ENCODE peak calls at places on chromosomes 12 and 14, in four cellular contexts. P, H, C and U are unnamed samples.

GRCh38 chr14:22737052-22737451 is 29.4 kb upstream of the OXA1L start:
- DNase-seq in C (no peak), H (no peak), P (no peak), U (no peak)

GRCh38 chr12:12902036-12902435 is 10.7 kb downstream of the GPRC5A start:
- DNase-seq in H (no peak), P (no peak), C (no peak), U (no peak)

GRCh38 chr12:90543393-90543792 is 411.6 kb downstream of the CCER1 start:
- DNase-seq in C (no peak), H (no peak), P (no peak), U (no peak)

GRCh38 chr14:75871181-75871880 is 110.5 kb downstream of the TGFB3 start:
- DNase-seq in C (no peak), P (no peak), H (no peak), U (no peak)

GRCh38 chr14:105911006-105911847 is 384.8 kb downstream of the TMEM121 start:
- DNase-seq in P (no peak), H (no peak), C (no peak), U (no peak)

GRCh38 chr12:59650594-59651229 is 54.9 kb downstream of the SLC16A7 start:
- DNase-seq in C (no peak), H (no peak), P (no peak), U (no peak)

GRCh38 chr14:35403085-35403396 is 1.5 kb downstream of the NFKBIA start:
- DNase-seq in C (no peak), P (no peak), H (no peak), U (no peak)

GRCh38 chr12:76025601-76026575 is 5.7 kb downstream of the PHLDA1 start:
- DNase-seq in P (no peak), H (no peak), C (no peak), U (no peak)

GRCh38 chr12:68319988-68320623 is 12.1 kb downstream of the MDM1 start:
- DNase-seq in P (no peak), C (no peak), H (no peak), U (no peak)

GRCh38 chr12:2687058-2687457 is 107.7 kb upstream of the FKBP4 start:
- DNase-seq in P (no peak), H (no peak), C (no peak), U (no peak)

GRCh38 chr14:21385170-21385904 is 1.5 kb upstream of the SUPT16H start:
- DNase-seq in H (no peak), P (no peak), C (no peak), U (no peak)

GRCh38 chr14:104806625-104807465 is 5.9 kb downstream of the ZBTB42 start:
- DNase-seq in H (no peak), P (no peak), C (no peak), U (no peak)

GRCh38 chr12:123242083-123242904 is 9.1 kb downstream of the MTRFR start:
- DNase-seq in C (no peak), P (no peak), H (no peak), U (no peak)

GRCh38 chr14:73795974-73796373 is 55.7 kb upstream of the PTGR2 start:
- DNase-seq in C (no peak), P (no peak), H (no peak), U (no peak)

GRCh38 chr14:88463318-88463717 is 77.9 kb downstream of the SPATA7 start:
- DNase-seq in H (no peak), C (no peak), P (no peak), U (peak; percentile 12)

GRCh38 chr12:131860472-131861260 is 32.5 kb downstream of the MMP17 start:
- DNase-seq in P (peak; percentile 68), H (no peak), C (peak; percentile 73), U (no peak)

GRCh38 chr12:95694148-95694547 is 96.4 kb downstream of the NTN4 start:
- DNase-seq in P (no peak), C (no peak), H (no peak), U (no peak)

GRCh38 chr14:65901595-65901994 is 489.1 kb downstream of the FUT8 start:
- DNase-seq in P (no peak), H (no peak), C (no peak), U (no peak)

GRCh38 chr14:93319958-93320357 is 12.9 kb downstream of the BTBD7 start:
- DNase-seq in C (no peak), H (no peak), P (no peak), U (no peak)

GRCh38 chr12:29771786-29772185 is 12.0 kb downstream of the TMTC1 start:
- DNase-seq in C (no peak), P (no peak), H (no peak), U (no peak)

GRCh38 chr12:55993454-55993853 is 3.6 kb upstream of the SUOX start:
- DNase-seq in H (no peak), C (no peak), P (no peak), U (no peak)
- TF ChIP-seq CTCF in H (no peak), C (no peak), P (no peak), U (no peak)

GRCh38 chr12:88339966-88340365 is 197.9 kb downstream of the TMTC3 start:
- DNase-seq in H (no peak), P (no peak), C (no peak), U (no peak)
- TF ChIP-seq CTCF in H (no peak), P (no peak), C (no peak), U (no peak)

GRCh38 chr12:120211904-120212283 is 11.0 kb upstream of the RPLP0 start:
- DNase-seq in P (no peak), H (no peak), C (no peak), U (no peak)

GRCh38 chr12:120212301-120212700 is 11.4 kb upstream of the RPLP0 start:
- DNase-seq in H (no peak), P (no peak), C (no peak), U (no peak)

GRCh38 chr12:120214626-120215356 is 13.9 kb upstream of the RPLP0 start:
- DNase-seq in P (no peak), C (no peak), H (no peak), U (no peak)

GRCh38 chr12:120215357-120215735 is 14.4 kb upstream of the RPLP0 start:
- DNase-seq in H (no peak), P (no peak), C (no peak), U (no peak)

GRCh38 chr12:120213758-120214157 is 12.8 kb upstream of the RPLP0 start:
- DNase-seq in H (no peak), C (no peak), P (no peak), U (no peak)
- TF ChIP-seq CTCF in H (no peak), C (no peak), P (no peak), U (no peak)

GRCh38 chr14:24241829-24242443 is 487 bp downstream of the TINF2 start:
- DNase-seq in C (peak; percentile 72), P (peak; percentile 95), H (peak; percentile 92), U (peak; percentile 88)
- TF ChIP-seq CTCF in C (no peak), P (no peak), H (peak; percentile 63), U (peak; percentile 63)

GRCh38 chr12:5770727-5771126 is 174.3 kb downstream of the ANO2 start:
- DNase-seq in H (no peak), C (no peak), P (no peak), U (no peak)

GRCh38 chr12:5768880-5769199 is 176.2 kb downstream of the ANO2 start:
- DNase-seq in P (no peak), C (no peak), H (no peak), U (no peak)

GRCh38 chr12:5776091-5776490 is 169.0 kb downstream of the ANO2 start:
- DNase-seq in C (no peak), P (no peak), H (no peak), U (no peak)

GRCh38 chr12:5768171-5768879 is 176.7 kb downstream of the ANO2 start:
- DNase-seq in C (no peak), H (no peak), P (no peak), U (no peak)

DNA sequence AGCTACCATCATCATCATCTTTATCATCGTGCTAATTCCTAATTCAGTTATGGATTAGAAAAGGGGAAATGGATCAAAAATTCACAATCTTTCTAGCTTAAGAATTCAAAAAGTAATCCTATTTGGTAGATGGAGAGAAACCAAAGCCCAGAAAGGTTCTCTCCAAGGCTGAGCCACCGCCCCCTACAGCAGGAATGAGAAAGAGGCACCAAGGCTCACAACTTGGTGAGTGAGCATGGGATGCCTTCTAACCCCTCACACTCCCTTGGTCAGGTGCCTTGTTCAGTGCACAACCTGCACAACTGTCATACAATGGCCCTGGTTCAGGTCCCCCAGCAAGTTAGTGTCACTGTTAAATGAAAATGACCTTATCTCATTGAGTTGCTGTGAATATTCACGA is 171.5 kb downstream of the ANO2 start:
- DNase-seq in P (peak; percentile 20), H (no peak), C (no peak), U (no peak)
- TF ChIP-seq CTCF in P (no peak), H (no peak), C (no peak), U (no peak)

GRCh38 chr12:115897718-115898117 is 379.8 kb downstream of the MED13L start:
- DNase-seq in P (no peak), C (no peak), H (no peak), U (no peak)

GRCh38 chr12:115895247-115895646 is 382.2 kb downstream of the MED13L start:
- DNase-seq in C (no peak), P (peak; percentile 54), H (no peak), U (no peak)

GRCh38 chr12:115898670-115899069 is 378.8 kb downstream of the MED13L start:
- DNase-seq in C (no peak), P (no peak), H (no peak), U (no peak)
- TF ChIP-seq CTCF in C (peak; percentile 40), P (no peak), H (no peak), U (no peak)

DNA sequence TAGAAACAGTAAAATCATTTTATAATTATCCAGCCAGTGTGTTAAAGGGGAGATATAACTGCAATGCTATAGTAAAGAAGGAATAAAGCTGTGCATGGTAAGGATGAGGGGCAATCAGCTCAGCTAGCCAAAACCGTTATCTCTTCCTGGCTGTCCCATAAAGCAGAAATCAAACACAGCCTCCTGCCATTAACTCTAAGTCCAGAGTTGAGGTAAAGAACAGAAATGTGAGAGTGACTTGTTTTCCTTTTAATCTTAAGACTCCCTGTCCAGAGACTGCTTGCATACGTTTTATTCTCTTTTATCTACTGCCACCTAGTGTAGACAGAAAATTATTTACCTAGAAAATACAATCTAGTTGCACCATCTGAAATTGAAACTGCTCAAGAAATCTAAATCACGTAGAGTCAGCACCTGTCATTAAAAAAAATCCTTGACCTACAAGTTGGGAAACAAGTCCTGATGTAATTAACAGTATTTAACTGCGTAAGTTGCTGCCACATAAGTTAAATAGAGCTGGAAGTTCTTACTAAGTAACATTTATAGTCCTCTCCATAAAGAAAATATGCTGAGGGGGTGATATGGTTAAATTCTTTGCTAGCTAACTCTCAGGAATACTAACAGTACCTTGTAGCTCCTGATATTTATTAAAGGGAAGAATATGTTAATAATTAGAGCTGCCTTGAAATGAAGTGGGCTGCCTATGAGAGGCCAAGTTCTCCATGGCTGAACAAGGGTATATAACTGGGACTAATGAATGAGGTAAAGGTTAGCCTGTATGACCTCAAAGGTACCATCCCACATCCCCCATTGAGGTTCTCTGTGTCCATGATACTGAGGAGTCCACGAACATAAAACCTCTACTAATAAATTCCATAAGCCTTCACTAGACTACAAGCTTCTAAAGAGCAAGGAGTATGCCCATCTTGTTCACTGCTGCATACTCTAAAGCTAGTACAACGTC is 62.7 kb downstream of the GALNT4 start:
- DNase-seq in H (no peak), P (no peak), C (peak; percentile 20), U (no peak)
- TF ChIP-seq CTCF in H (peak; percentile 64), P (peak; percentile 49), C (peak; percentile 57), U (peak; percentile 84)

GRCh38 chr12:128693115-128693514 is 130.6 kb downstream of the SLC15A4 start:
- DNase-seq in H (no peak), C (no peak), P (no peak), U (no peak)

GRCh38 chr12:128693771-128694170 is 130.0 kb downstream of the SLC15A4 start:
- DNase-seq in H (no peak), C (no peak), P (no peak), U (no peak)

GRCh38 chr12:128698573-128698972 is 125.2 kb downstream of the SLC15A4 start:
- DNase-seq in C (no peak), P (no peak), H (no peak), U (no peak)

GRCh38 chr12:128694445-128694844 is 129.3 kb downstream of the SLC15A4 start:
- DNase-seq in P (no peak), H (no peak), C (no peak), U (no peak)

GRCh38 chr12:128695697-128696096 is 128.1 kb downstream of the SLC15A4 start:
- DNase-seq in P (no peak), H (no peak), C (no peak), U (no peak)
- TF ChIP-seq CTCF in P (no peak), H (no peak), C (no peak), U (no peak)